ENCODE peak calls at places on chromosome 1, in five cellular contexts. I is H7, S is body of pancreas, Z is H54, N is NCI-H82. P is an unnamed sample.

GRCh38 chr1:186566140-186566850 is 105.4 kb upstream of the PDC start:
- DNase-seq in S (no peak), N (no peak), I (no peak), Z (no peak), P (no peak)

GRCh38 chr1:36350659-36351171 is 27.3 kb upstream of the EVA1B start:
- DNase-seq in Z (peak), S (no peak), N (no peak), I (no peak), P (no peak)

GRCh38 chr1:235468970-235469369 is 35.3 kb downstream of the B3GALNT2 start:
- DNase-seq in I (no peak), Z (peak), N (no peak), S (no peak), P (no peak)

GRCh38 chr1:32111040-32111628 is 3.3 kb downstream of the KPNA6 start:
- DNase-seq in Z (no peak), N (no peak), I (no peak), S (no peak), P (no peak)

GRCh38 chr1:210248341-210248740 is 15.7 kb downstream of the SERTAD4 start:
- DNase-seq in N (no peak), S (no peak), Z (no peak), I (no peak), P (no peak)

GRCh38 chr1:44693900-44694299 is 19.4 kb downstream of the ARMH1 start:
- DNase-seq in S (no peak), I (no peak), N (no peak), Z (no peak), P (no peak)

GRCh38 chr1:1019122-1019999 is 559 bp upstream of the AGRN start:
- DNase-seq in Z (peak), I (peak), S (peak), N (peak), P (peak)

GRCh38 chr1:150906813-150907212 is 19.4 kb upstream of the SETDB1 start:
- DNase-seq in I (no peak), S (no peak), N (no peak), Z (no peak), P (no peak)

GRCh38 chr1:210072891-210073509 is 135.0 kb downstream of the SYT14 start:
- DNase-seq in Z (no peak), N (no peak), S (no peak), I (no peak), P (no peak)

GRCh38 chr1:178172939-178173338 is 79.0 kb downstream of the RASAL2 start:
- DNase-seq in S (no peak), Z (no peak), I (no peak), N (no peak), P (no peak)

GRCh38 chr1:211813590-211813989 is 17.0 kb downstream of the LPGAT1 start:
- DNase-seq in Z (no peak), I (no peak), N (no peak), S (peak), P (no peak)

GRCh38 chr1:7149080-7149838 is 364.0 kb downstream of the CAMTA1 start:
- DNase-seq in I (peak), Z (no peak), N (peak), S (peak), P (no peak)

GRCh38 chr1:41739061-41739955 is 179.4 kb downstream of the HIVEP3 start:
- DNase-seq in S (peak), I (peak), N (no peak), Z (no peak), P (no peak)

GRCh38 chr1:25989860-25990650 is 7.8 kb downstream of the PAFAH2 start:
- DNase-seq in Z (no peak), I (no peak), N (peak), S (no peak), P (no peak)

GRCh38 chr1:153353226-153353947 is 4.3 kb upstream of the S100A9 start:
- DNase-seq in S (no peak), Z (peak), I (peak), N (peak), P (no peak)

GRCh38 chr1:216193839-216194443 is 229.3 kb downstream of the USH2A start:
- DNase-seq in I (peak), Z (no peak), S (no peak), N (peak), P (no peak)

GRCh38 chr1:201226859-201227488 is 36.4 kb downstream of the IGFN1 start:
- DNase-seq in N (no peak), S (no peak), I (peak), Z (no peak), P (no peak)

GRCh38 chr1:151327903-151328674 is 873 bp upstream of the PI4KB start:
- DNase-seq in Z (peak), S (peak), N (peak), I (peak), P (no peak)

GRCh38 chr1:156257711-156258110 is 9.9 kb upstream of the PAQR6 start:
- DNase-seq in S (no peak), Z (no peak), N (no peak), I (no peak), P (no peak)

GRCh38 chr1:89739013-89739843 is 81.6 kb upstream of the LRRC8D start:
- DNase-seq in I (no peak), Z (peak), N (no peak), S (no peak), P (no peak)

GRCh38 chr1:198047913-198048312 is 108.9 kb upstream of the NEK7 start:
- DNase-seq in S (no peak), N (no peak), Z (no peak), I (no peak), P (no peak)

GRCh38 chr1:181117648-181118449 is 29.3 kb downstream of the IER5 start:
- DNase-seq in S (no peak), I (no peak), Z (no peak), N (peak), P (no peak)

GRCh38 chr1:153339802-153340201 is 8.8 kb downstream of the PGLYRP4 start:
- DNase-seq in I (no peak), N (no peak), S (no peak), Z (no peak), P (no peak)

GRCh38 chr1:165629848-165630628 is 996 bp upstream of the MGST3 start:
- DNase-seq in I (peak), Z (no peak), S (no peak), N (peak), P (no peak)

GRCh38 chr1:167693425-167694045 is 28.2 kb upstream of the MPZL1 start:
- DNase-seq in N (no peak), S (no peak), I (no peak), Z (no peak), P (no peak)

GRCh38 chr1:64981602-64981981 is 15.2 kb upstream of the JAK1 start:
- DNase-seq in Z (no peak), I (no peak), N (no peak), S (no peak), P (no peak)

GRCh38 chr1:97108200-97108599 is 386.6 kb downstream of the PTBP2 start:
- DNase-seq in S (no peak), Z (no peak), N (no peak), I (no peak), P (no peak)

GRCh38 chr1:5509664-5510452 is 482.4 kb downstream of the NPHP4 start:
- DNase-seq in Z (peak), N (peak), S (peak), I (peak), P (peak)